ENCODE peak calls at places on chromosomes 1 and 21, in eight cellular contexts. One of them, this sample, is unnamed.

GRCh38 chr1:11925938-11926292 is 312 bp downstream of the KIAA2013 start:
- DNase-seq in GM23338: no peak
- DNase-seq in K562: no peak
- DNase-seq in H1: no peak
- DNase-seq in transverse colon: no peak
- DNase-seq in stomach: no peak
- DNase-seq in prostate gland: no peak
- DNase-seq in HL-60: no peak
- DNase-seq in this sample: no peak

GRCh38 chr1:218384576-218384975 is 39.4 kb downstream of the TGFB2 start:
- DNase-seq in GM23338: no peak
- DNase-seq in K562: no peak
- DNase-seq in H1: no peak
- DNase-seq in transverse colon: no peak
- DNase-seq in stomach: no peak
- DNase-seq in prostate gland: no peak
- DNase-seq in HL-60: no peak
- DNase-seq in this sample: no peak

GRCh38 chr1:88973520-88974137 is 18.8 kb downstream of the KYAT3 start:
- DNase-seq in GM23338: peak; percentile 69
- DNase-seq in K562: peak; percentile 24
- DNase-seq in H1: no peak
- DNase-seq in transverse colon: no peak
- DNase-seq in stomach: no peak
- DNase-seq in prostate gland: no peak
- DNase-seq in HL-60: peak; percentile 21
- DNase-seq in this sample: no peak

GRCh38 chr1:180498594-180498993 is 3.8 kb downstream of the ACBD6 start:
- DNase-seq in GM23338: no peak
- DNase-seq in K562: no peak
- DNase-seq in H1: no peak
- DNase-seq in transverse colon: no peak
- DNase-seq in stomach: no peak
- DNase-seq in prostate gland: no peak
- DNase-seq in HL-60: no peak
- DNase-seq in this sample: no peak

GRCh38 chr1:145777357-145778145 is 46.3 kb downstream of the RNF115 start:
- DNase-seq in GM23338: no peak
- DNase-seq in K562: no peak
- DNase-seq in H1: no peak
- DNase-seq in transverse colon: no peak
- DNase-seq in stomach: no peak
- DNase-seq in prostate gland: no peak
- DNase-seq in HL-60: no peak
- DNase-seq in this sample: no peak

GRCh38 chr1:179881642-179882252 is 338 bp upstream of the TOR1AIP1 start:
- DNase-seq in GM23338: peak; percentile 83
- DNase-seq in K562: no peak
- DNase-seq in H1: peak; percentile 58
- DNase-seq in transverse colon: peak; percentile 82
- DNase-seq in stomach: peak; percentile 80
- DNase-seq in prostate gland: peak; percentile 90
- DNase-seq in HL-60: no peak
- DNase-seq in this sample: no peak

GRCh38 chr1:41870076-41870562 is 48.6 kb downstream of the HIVEP3 start:
- DNase-seq in GM23338: no peak
- DNase-seq in K562: peak; percentile 54
- DNase-seq in H1: no peak
- DNase-seq in transverse colon: no peak
- DNase-seq in stomach: no peak
- DNase-seq in prostate gland: no peak
- DNase-seq in HL-60: no peak
- DNase-seq in this sample: no peak

GRCh38 chr1:230627767-230628166 is 14.5 kb upstream of the COG2 start:
- DNase-seq in GM23338: no peak
- DNase-seq in K562: no peak
- DNase-seq in H1: no peak
- DNase-seq in transverse colon: no peak
- DNase-seq in stomach: no peak
- DNase-seq in prostate gland: no peak
- DNase-seq in HL-60: no peak
- DNase-seq in this sample: no peak

GRCh38 chr1:20588634-20589225 is at the start of gene CDA:
- DNase-seq in GM23338: peak; percentile 54
- DNase-seq in K562: peak; percentile 48
- DNase-seq in H1: no peak
- DNase-seq in transverse colon: peak; percentile 77
- DNase-seq in stomach: no peak
- DNase-seq in prostate gland: no peak
- DNase-seq in HL-60: peak; percentile 46
- DNase-seq in this sample: no peak

GRCh38 chr1:54990916-54991315 is 7.8 kb upstream of the BSND start:
- DNase-seq in GM23338: no peak
- DNase-seq in K562: no peak
- DNase-seq in H1: no peak
- DNase-seq in transverse colon: no peak
- DNase-seq in stomach: no peak
- DNase-seq in prostate gland: no peak
- DNase-seq in HL-60: no peak
- DNase-seq in this sample: no peak

GRCh38 chr1:35894183-35894582 is 11.2 kb downstream of the AGO1 start:
- DNase-seq in GM23338: no peak
- DNase-seq in K562: peak; percentile 65
- DNase-seq in H1: no peak
- DNase-seq in transverse colon: no peak
- DNase-seq in stomach: no peak
- DNase-seq in prostate gland: no peak
- DNase-seq in HL-60: peak; percentile 89
- DNase-seq in this sample: no peak

GRCh38 chr1:154955039-154955717 is 721 bp downstream of the PBXIP1 start:
- DNase-seq in GM23338: peak; percentile 89
- DNase-seq in K562: peak; percentile 71
- DNase-seq in H1: no peak
- DNase-seq in transverse colon: peak; percentile 82
- DNase-seq in stomach: peak; percentile 63
- DNase-seq in prostate gland: no peak
- DNase-seq in HL-60: peak; percentile 52
- DNase-seq in this sample: no peak

GRCh38 chr1:168610111-168610510 is 33.7 kb downstream of the XCL1 start:
- DNase-seq in GM23338: no peak
- DNase-seq in K562: no peak
- DNase-seq in H1: no peak
- DNase-seq in transverse colon: no peak
- DNase-seq in stomach: no peak
- DNase-seq in prostate gland: no peak
- DNase-seq in HL-60: no peak
- DNase-seq in this sample: peak; percentile 2

GRCh38 chr1:185368913-185369491 is 52.0 kb upstream of the IVNS1ABP start:
- DNase-seq in GM23338: no peak
- DNase-seq in K562: no peak
- DNase-seq in H1: no peak
- DNase-seq in transverse colon: no peak
- DNase-seq in stomach: no peak
- DNase-seq in prostate gland: no peak
- DNase-seq in HL-60: no peak
- DNase-seq in this sample: no peak

GRCh38 chr1:236522937-236523703 is 662 bp upstream of the LGALS8 start:
- DNase-seq in GM23338: peak; percentile 48
- DNase-seq in K562: no peak
- DNase-seq in H1: no peak
- DNase-seq in transverse colon: peak; percentile 50
- DNase-seq in stomach: peak; percentile 41
- DNase-seq in prostate gland: peak; percentile 58
- DNase-seq in HL-60: no peak
- DNase-seq in this sample: no peak

GRCh38 chr1:169698976-169699375 is 12.4 kb downstream of the SELL start:
- DNase-seq in GM23338: no peak
- DNase-seq in K562: no peak
- DNase-seq in H1: no peak
- DNase-seq in transverse colon: no peak
- DNase-seq in stomach: no peak
- DNase-seq in prostate gland: no peak
- DNase-seq in HL-60: peak; percentile 61
- DNase-seq in this sample: no peak

GRCh38 chr1:169701261-169701802 is 10.1 kb downstream of the SELL start:
- DNase-seq in GM23338: no peak
- DNase-seq in K562: no peak
- DNase-seq in H1: no peak
- DNase-seq in transverse colon: no peak
- DNase-seq in stomach: no peak
- DNase-seq in prostate gland: no peak
- DNase-seq in HL-60: no peak
- DNase-seq in this sample: no peak

GRCh38 chr1:169697769-169698168 is 13.7 kb downstream of the SELL start:
- DNase-seq in GM23338: no peak
- DNase-seq in K562: no peak
- DNase-seq in H1: no peak
- DNase-seq in transverse colon: no peak
- DNase-seq in stomach: no peak
- DNase-seq in prostate gland: no peak
- DNase-seq in HL-60: peak; percentile 18
- DNase-seq in this sample: no peak

GRCh38 chr1:169696273-169697100 is 14.9 kb downstream of the SELL start:
- DNase-seq in GM23338: no peak
- DNase-seq in K562: no peak
- DNase-seq in H1: no peak
- DNase-seq in transverse colon: no peak
- DNase-seq in stomach: no peak
- DNase-seq in prostate gland: no peak
- DNase-seq in HL-60: peak; percentile 38
- DNase-seq in this sample: no peak

GRCh38 chr1:169699769-169700168 is 11.7 kb downstream of the SELL start:
- DNase-seq in GM23338: no peak
- DNase-seq in K562: no peak
- DNase-seq in H1: no peak
- DNase-seq in transverse colon: no peak
- DNase-seq in stomach: no peak
- DNase-seq in prostate gland: no peak
- DNase-seq in HL-60: no peak
- DNase-seq in this sample: no peak
- TF ChIP-seq CTCF in GM23338: no peak
- TF ChIP-seq CTCF in K562: no peak
- TF ChIP-seq CTCF in H1: no peak
- TF ChIP-seq CTCF in transverse colon: no peak
- TF ChIP-seq CTCF in stomach: no peak
- TF ChIP-seq CTCF in prostate gland: no peak
- TF ChIP-seq CTCF in HL-60: no peak
- TF ChIP-seq CTCF in this sample: no peak

DNA sequence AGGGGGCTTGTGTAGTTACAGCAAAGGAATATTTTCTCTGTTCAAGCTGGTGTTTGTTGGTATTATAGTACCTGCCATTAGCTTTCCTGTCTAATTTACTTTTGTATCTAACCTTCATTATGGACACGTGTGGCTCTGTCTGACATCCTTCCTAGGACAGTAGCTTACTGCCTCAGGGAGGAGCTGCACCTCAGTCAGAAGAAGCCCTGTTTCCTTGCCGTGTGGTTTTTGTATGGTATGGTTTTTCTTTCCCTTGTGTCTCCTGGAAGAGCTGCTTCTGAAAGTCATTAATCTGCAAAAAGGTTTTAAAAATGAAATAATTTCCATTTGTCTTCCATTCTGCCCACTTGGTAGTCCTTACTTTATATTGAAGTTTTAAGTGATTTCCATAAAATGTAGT is 17.4 kb upstream of the CRB1 start:
- DNase-seq in GM23338: peak; percentile 7
- DNase-seq in K562: no peak
- DNase-seq in H1: no peak
- DNase-seq in transverse colon: no peak
- DNase-seq in stomach: no peak
- DNase-seq in prostate gland: no peak
- DNase-seq in HL-60: no peak
- DNase-seq in this sample: no peak
- TF ChIP-seq POLR2AphosphoS5 in GM23338: no peak
- TF ChIP-seq POLR2AphosphoS5 in K562: no peak
- TF ChIP-seq POLR2AphosphoS5 in H1: no peak
- TF ChIP-seq POLR2AphosphoS5 in transverse colon: no peak
- TF ChIP-seq POLR2AphosphoS5 in stomach: no peak
- TF ChIP-seq POLR2AphosphoS5 in prostate gland: no peak
- TF ChIP-seq POLR2AphosphoS5 in HL-60: no peak
- TF ChIP-seq POLR2AphosphoS5 in this sample: no peak

GRCh38 chr1:81846630-81847029 is 45.9 kb downstream of the ADGRL2 start:
- DNase-seq in GM23338: no peak
- DNase-seq in K562: no peak
- DNase-seq in H1: no peak
- DNase-seq in transverse colon: no peak
- DNase-seq in stomach: no peak
- DNase-seq in prostate gland: no peak
- DNase-seq in HL-60: no peak
- DNase-seq in this sample: no peak
- H3K27ac ChIP-seq in GM23338: no peak overlapping the region
- H3K27ac ChIP-seq in K562: no peak overlapping the region
- H3K27ac ChIP-seq in H1: no peak overlapping the region
- H3K27ac ChIP-seq in transverse colon: peak overlapping the region; percentile 44
- H3K27ac ChIP-seq in stomach: no peak overlapping the region
- H3K27ac ChIP-seq in prostate gland: no peak overlapping the region
- H3K27ac ChIP-seq in HL-60: no peak overlapping the region
- H3K27ac ChIP-seq in this sample: no peak overlapping the region

GRCh38 chr1:31814041-31814511 is 1.7 kb downstream of the SPOCD1 start:
- DNase-seq in GM23338: no peak
- DNase-seq in K562: no peak
- DNase-seq in H1: no peak
- DNase-seq in transverse colon: no peak
- DNase-seq in stomach: no peak
- DNase-seq in prostate gland: no peak
- DNase-seq in HL-60: no peak
- DNase-seq in this sample: no peak
- TF ChIP-seq CTCF in GM23338: no peak
- TF ChIP-seq CTCF in K562: no peak
- TF ChIP-seq CTCF in H1: no peak
- TF ChIP-seq CTCF in transverse colon: no peak
- TF ChIP-seq CTCF in stomach: no peak
- TF ChIP-seq CTCF in prostate gland: no peak
- TF ChIP-seq CTCF in HL-60: no peak
- TF ChIP-seq CTCF in this sample: no peak

DNA sequence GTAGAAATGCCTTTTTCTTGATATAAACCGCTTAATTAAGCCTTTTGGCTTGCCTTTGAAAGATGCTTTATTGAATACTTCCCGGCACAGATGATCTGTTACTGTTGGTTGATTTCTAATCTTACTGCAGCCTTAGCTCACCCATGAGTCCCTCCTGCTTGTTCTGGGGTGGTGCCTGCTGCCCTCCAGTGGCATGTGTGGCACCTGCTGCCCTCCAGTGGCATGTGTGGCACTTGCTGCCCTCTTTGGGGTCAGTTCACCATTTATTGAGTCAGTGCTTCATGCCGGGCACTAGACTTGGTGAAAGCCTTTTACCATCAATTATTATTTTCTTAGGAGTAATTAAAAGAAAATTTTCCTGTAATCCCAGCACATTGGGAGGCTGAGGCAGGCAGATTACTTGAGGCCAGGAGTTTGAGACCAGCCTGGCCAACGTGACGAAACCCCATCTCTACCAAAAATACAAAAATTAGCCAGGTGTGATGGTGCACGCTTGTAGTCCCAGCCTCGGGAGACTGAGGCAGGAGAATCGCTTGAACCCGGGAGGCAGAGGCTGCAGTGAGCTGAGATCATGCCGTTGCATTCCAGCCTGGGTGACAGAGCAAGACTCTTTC is 54.3 kb downstream of the ADARB1 start:
- DNase-seq in GM23338: peak; percentile 64
- DNase-seq in K562: no peak
- DNase-seq in H1: peak; percentile 29
- DNase-seq in transverse colon: peak; percentile 77
- DNase-seq in stomach: peak; percentile 76
- DNase-seq in prostate gland: peak; percentile 73
- DNase-seq in HL-60: peak; percentile 79
- DNase-seq in this sample: no peak
- TF ChIP-seq POLR2AphosphoS5 in GM23338: no peak
- TF ChIP-seq POLR2AphosphoS5 in K562: no peak
- TF ChIP-seq POLR2AphosphoS5 in H1: no peak
- TF ChIP-seq POLR2AphosphoS5 in transverse colon: no peak
- TF ChIP-seq POLR2AphosphoS5 in stomach: no peak
- TF ChIP-seq POLR2AphosphoS5 in prostate gland: peak; percentile 54
- TF ChIP-seq POLR2AphosphoS5 in HL-60: no peak
- TF ChIP-seq POLR2AphosphoS5 in this sample: peak; percentile 69